ENCODE peak calls at places on chromosomes 12 and 14, in nine cellular contexts. N is stimulated activated naive CD8-positive, alpha-beta T cell treated with anti-CD3 and anti-CD28 coated beads, Interleukin-15, amount 100 ng/mL, for 72 hours; P is NCI-H748 treated with DMSO at 0.1 percent for 48 hours; C is transverse colon; S is activated T-helper 9 cell treated with anti-CD3 and anti-CD28 coated beads, Interleukin-2, amount 50 U/mL, for 16 hours; Z is uterus; J is skeletal muscle cell; X is cardiac muscle cell; F is ACHN. G is an unnamed sample.

GRCh38 chr14:95756751-95757150 is 42.8 kb upstream of the TCL1A start:
- DNase-seq in X (no peak), C (no peak), P (no peak), F (no peak), Z (no peak), S (no peak), J (no peak), N (no peak), G (no peak)

GRCh38 chr14:99004112-99004511 is 267.9 kb downstream of the BCL11B start:
- DNase-seq in C (no peak), S (no peak), N (no peak), F (no peak), J (no peak), Z (no peak), P (no peak), X (no peak), G (no peak)

GRCh38 chr14:87522575-87522974 is 470.4 kb downstream of the GALC start:
- DNase-seq in X (no peak), P (no peak), S (no peak), N (no peak), F (no peak), J (no peak), C (no peak), Z (no peak), G (no peak)

GRCh38 chr12:51156366-51156765 is 16.6 kb downstream of the TFCP2 start:
- DNase-seq in P (no peak), N (no peak), X (no peak), F (no peak), Z (no peak), C (no peak), S (no peak), J (no peak), G (no peak)

GRCh38 chr12:6235499-6235898 is 35.3 kb downstream of the CD9 start:
- DNase-seq in N (no peak), S (no peak), F (no peak), P (no peak), J (no peak), Z (no peak), C (peak), X (no peak), G (peak)

GRCh38 chr14:57480044-57480443 is 13.6 kb downstream of the CCDC198 start:
- DNase-seq in N (no peak), F (peak), X (no peak), S (no peak), C (no peak), J (peak), Z (no peak), P (no peak), G (no peak)

GRCh38 chr12:14854586-14855163 is 11.3 kb upstream of the ART4 start:
- DNase-seq in F (no peak), Z (no peak), N (no peak), C (no peak), P (no peak), X (no peak), J (no peak), S (no peak), G (no peak)

GRCh38 chr14:102063092-102063807 is 23.6 kb downstream of the HSP90AA1 start:
- DNase-seq in J (peak), P (peak), C (peak), S (peak), F (peak), Z (peak), N (peak), X (peak), G (peak)

GRCh38 chr14:73745571-73746539 is 31.7 kb upstream of the PNMA1 start:
- DNase-seq in S (no peak), X (no peak), F (no peak), N (no peak), P (no peak), Z (peak), J (no peak), C (no peak), G (no peak)

GRCh38 chr12:1013618-1014489 is 22.8 kb downstream of the ERC1 start:
- DNase-seq in J (peak), C (no peak), F (peak), Z (no peak), S (no peak), P (no peak), N (no peak), X (peak), G (no peak)

GRCh38 chr12:123142948-123143752 is 7.7 kb downstream of the PITPNM2 start:
- DNase-seq in X (no peak), F (peak), Z (peak), S (no peak), N (no peak), P (no peak), C (peak), J (no peak), G (peak)

GRCh38 chr12:109277899-109278762 is 31.0 kb downstream of the FOXN4 start:
- DNase-seq in J (no peak), X (peak), P (no peak), C (no peak), N (no peak), S (no peak), Z (peak), F (peak), G (peak)

GRCh38 chr12:72978999-72979398 is 706.8 kb downstream of the TRHDE start:
- DNase-seq in Z (no peak), C (no peak), S (no peak), N (no peak), P (no peak), J (no peak), X (no peak), F (no peak), G (no peak)

GRCh38 chr14:29627141-29627540 is 300.5 kb downstream of the PRKD1 start:
- DNase-seq in Z (no peak), F (no peak), C (no peak), J (peak), S (no peak), X (no peak), P (no peak), N (no peak), G (no peak)

GRCh38 chr14:36271939-36272907 is 48.2 kb downstream of the MBIP start:
- DNase-seq in J (no peak), X (peak), C (peak), S (no peak), F (peak), Z (no peak), N (peak), P (no peak), G (no peak)

GRCh38 chr14:80055912-80056801 is 155.1 kb downstream of the DIO2 start:
- DNase-seq in S (no peak), J (no peak), P (peak), F (peak), C (peak), N (no peak), Z (peak), X (peak), G (peak)

GRCh38 chr14:67704484-67705089 is 2.9 kb downstream of the RDH12 start:
- DNase-seq in S (no peak), P (peak), C (no peak), N (peak), Z (no peak), X (peak), J (no peak), F (peak), G (no peak)

GRCh38 chr12:108253540-108253939 is 85.6 kb downstream of the CMKLR1 start:
- DNase-seq in C (no peak), F (no peak), J (no peak), S (no peak), Z (no peak), X (no peak), N (no peak), P (peak), G (no peak)

GRCh38 chr12:109087250-109087649 is 6.0 kb downstream of the ALKBH2 start:
- DNase-seq in N (no peak), S (no peak), C (no peak), X (no peak), Z (no peak), P (no peak), F (no peak), J (no peak), G (no peak)

GRCh38 chr14:64474698-64475097 is 9.4 kb downstream of the AKAP5 start:
- DNase-seq in P (no peak), F (no peak), Z (no peak), C (no peak), X (no peak), J (no peak), N (no peak), S (no peak), G (no peak)

GRCh38 chr12:89893972-89894706 is 185.5 kb upstream of the ATP2B1 start:
- DNase-seq in C (no peak), J (no peak), P (no peak), S (no peak), Z (no peak), N (no peak), X (peak), F (no peak), G (no peak)

GRCh38 chr12:11702959-11703358 is 53.5 kb downstream of the ETV6 start:
- DNase-seq in J (no peak), S (no peak), P (no peak), F (no peak), N (no peak), X (no peak), C (no peak), Z (no peak), G (no peak)

GRCh38 chr14:69687963-69688649 is 76.7 kb downstream of the SUSD6 start:
- DNase-seq in P (no peak), S (no peak), X (no peak), J (no peak), N (no peak), Z (no peak), C (no peak), F (no peak), G (no peak)

GRCh38 chr12:60101715-60102114 is 505.9 kb downstream of the SLC16A7 start:
- DNase-seq in N (no peak), X (no peak), J (peak), S (no peak), F (no peak), Z (no peak), P (no peak), C (no peak), G (no peak)

GRCh38 chr12:4293942-4294505 is 20.5 kb downstream of the CCND2 start:
- DNase-seq in Z (no peak), F (no peak), J (no peak), P (no peak), N (no peak), X (no peak), C (no peak), S (no peak), G (no peak)

GRCh38 chr12:88633312-88633711 is 53.0 kb upstream of the KITLG start:
- DNase-seq in J (no peak), P (no peak), Z (no peak), F (peak), C (no peak), N (no peak), S (no peak), X (no peak), G (no peak)

GRCh38 chr14:100384819-100385813 is 62.0 kb downstream of the SLC25A47 start:
- DNase-seq in C (no peak), S (no peak), N (no peak), F (peak), P (no peak), J (peak), Z (no peak), X (peak), G (no peak)

GRCh38 chr12:93743999-93744689 is 67.0 kb downstream of the CRADD start:
- DNase-seq in X (no peak), C (no peak), Z (no peak), P (no peak), N (no peak), F (no peak), S (no peak), J (no peak), G (no peak)

GRCh38 chr14:24366664-24367505 is 1.1 kb upstream of the NFATC4 start:
- DNase-seq in J (peak), S (no peak), X (peak), P (no peak), F (peak), Z (peak), N (peak), C (peak), G (peak)

GRCh38 chr14:24710403-24711063 is 76.5 kb upstream of the GZMB start:
- DNase-seq in N (peak), Z (peak), X (peak), C (peak), J (peak), P (peak), S (peak), F (peak), G (no peak)

GRCh38 chr14:85444685-85445084 is 85.3 kb upstream of the FLRT2 start:
- DNase-seq in Z (no peak), P (no peak), J (peak), X (peak), S (no peak), C (no peak), N (no peak), F (peak), G (no peak)

GRCh38 chr12:110022980-110023633 is 23.9 kb downstream of the ANKRD13A start:
- DNase-seq in N (no peak), P (no peak), J (peak), S (no peak), X (peak), F (no peak), Z (no peak), C (no peak), G (no peak)

GRCh38 chr12:544941-545635 is 85.3 kb downstream of the B4GALNT3 start:
- DNase-seq in F (no peak), Z (no peak), N (no peak), J (no peak), S (no peak), P (no peak), C (no peak), X (no peak), G (no peak)

GRCh38 chr14:91400696-91401095 is 16.9 kb downstream of the CCDC88C start:
- DNase-seq in X (peak), N (no peak), F (no peak), C (no peak), Z (no peak), P (no peak), J (no peak), S (no peak), G (no peak)

GRCh38 chr14:101082036-101082435 is 178.5 kb upstream of the RTL1 start:
- DNase-seq in Z (no peak), X (no peak), F (no peak), P (no peak), N (no peak), C (no peak), S (no peak), J (no peak), G (no peak)

GRCh38 chr12:87444039-87444438 is 585.2 kb downstream of the C12orf50 start:
- DNase-seq in F (peak), X (no peak), C (no peak), P (no peak), N (no peak), S (no peak), Z (no peak), J (no peak), G (no peak)

G was measured in left colon.